ENCODE peak calls at places on chromosomes 12 and 14, in seven cellular contexts. B, L, T, M, A, X and Q are unnamed samples.
A peak's percentile ranks its signal among the peaks of the same experiment; 100 is the strongest.

GRCh38 chr14:104678901-104679705 is 10.3 kb upstream of the INF2 start:
- DNase-seq in B (no peak), L (no peak), T (no peak), M (no peak), A (no peak), X (no peak), Q (no peak)

GRCh38 chr14:63287661-63288483 is 30.9 kb downstream of the GPHB5 start:
- DNase-seq in B (no peak), L (peak; percentile 23), T (peak; percentile 13), M (peak; percentile 60), A (no peak), X (peak; percentile 81), Q (no peak)

GRCh38 chr14:102221026-102221425 is 81.3 kb downstream of the WDR20 start:
- DNase-seq in B (no peak), L (peak; percentile 30), T (no peak), M (no peak), A (no peak), X (peak; percentile 49), Q (no peak)

GRCh38 chr12:71636704-71637115 is 26.9 kb downstream of the ZFC3H1 start:
- DNase-seq in B (peak; percentile 36), L (peak; percentile 79), T (peak; percentile 88), M (peak; percentile 87), A (no peak), X (peak; percentile 64), Q (peak; percentile 23)

GRCh38 chr12:19223018-19223417 is 93.5 kb downstream of the PLEKHA5 start:
- DNase-seq in B (peak; percentile 41), L (peak; percentile 55), T (peak; percentile 66), M (peak; percentile 30), A (no peak), X (no peak), Q (no peak)

GRCh38 chr12:90229771-90230170 is 521.1 kb upstream of the ATP2B1 start:
- DNase-seq in B (no peak), L (no peak), T (peak; percentile 30), M (no peak), A (no peak), X (peak; percentile 20), Q (no peak)

GRCh38 chr14:55807059-55807499 is 227.1 kb downstream of the KTN1 start:
- DNase-seq in B (no peak), L (peak; percentile 77), T (peak; percentile 95), M (peak; percentile 28), A (peak; percentile 79), X (peak; percentile 80), Q (peak; percentile 52)

GRCh38 chr12:131831021-131831571 is 2.9 kb downstream of the MMP17 start:
- DNase-seq in B (no peak), L (peak; percentile 13), T (no peak), M (peak; percentile 51), A (no peak), X (peak; percentile 66), Q (no peak)

GRCh38 chr12:127205781-127206535 is 1061.0 kb upstream of the TMEM132C start:
- DNase-seq in B (no peak), L (no peak), T (no peak), M (no peak), A (no peak), X (no peak), Q (no peak)

GRCh38 chr14:36443374-36443773 is 76.7 kb downstream of the NKX2-1 start:
- DNase-seq in B (no peak), L (no peak), T (no peak), M (no peak), A (no peak), X (no peak), Q (no peak)

DNA sequence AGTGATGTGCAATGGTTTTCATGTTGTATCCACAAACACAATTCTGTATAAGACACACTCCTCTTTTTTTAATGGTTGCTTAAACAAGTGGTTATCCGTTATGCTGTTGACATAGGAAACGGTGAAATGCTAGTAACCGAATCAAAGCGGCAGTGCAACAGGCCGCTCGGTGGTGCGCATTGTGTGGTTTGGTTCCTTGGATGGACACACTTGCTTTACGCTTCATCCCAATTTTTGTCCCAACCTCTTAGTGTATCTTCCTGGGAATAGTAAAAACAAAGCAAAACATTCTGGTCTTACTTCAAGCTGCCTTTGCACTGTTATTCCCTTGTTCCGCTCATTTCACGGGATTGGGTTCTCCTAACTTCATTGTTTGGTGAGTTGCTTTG is 625 bp upstream of the PTGER2 start:
- DNase-seq in B (no peak), L (peak; percentile 61), T (no peak), M (no peak), A (no peak), X (no peak), Q (no peak)
- H3K4me3 ChIP-seq in B (peak overlapping the region; percentile 64), L (peak overlapping the region; percentile 75), T (peak overlapping the region; percentile 89), M (peak overlapping the region; percentile 88), A (peak overlapping the region; percentile 85), X (peak overlapping the region; percentile 70), Q (peak overlapping the region; percentile 93)

GRCh38 chr12:96192926-96193573 is 1.1 kb upstream of the ELK3 start:
- DNase-seq in B (no peak), L (no peak), T (no peak), M (no peak), A (peak; percentile 16), X (no peak), Q (no peak)
- H3K4me3 ChIP-seq in B (no peak overlapping the region), L (no peak overlapping the region), T (no peak overlapping the region), M (no peak overlapping the region), A (no peak overlapping the region), X (no peak overlapping the region), Q (no peak overlapping the region)

GRCh38 chr12:124030008-124030407 is 57.0 kb downstream of the ZNF664 start:
- DNase-seq in B (no peak), L (peak; percentile 12), T (no peak), M (no peak), A (no peak), X (peak; percentile 18), Q (no peak)
- H3K4me3 ChIP-seq in B (no peak overlapping the region), L (no peak overlapping the region), T (no peak overlapping the region), M (peak overlapping the region; percentile 56), A (no peak overlapping the region), X (no peak overlapping the region), Q (no peak overlapping the region)

GRCh38 chr12:6200266-6201198 is at the start of gene CD9:
- DNase-seq in B (peak; percentile 76), L (no peak), T (no peak), M (peak; percentile 79), A (peak; percentile 24), X (peak; percentile 87), Q (no peak)

GRCh38 chr12:6197996-6198395 is 2.2 kb upstream of the CD9 start:
- DNase-seq in B (no peak), L (no peak), T (no peak), M (no peak), A (no peak), X (no peak), Q (no peak)

GRCh38 chr12:6199531-6200265 is 502 bp upstream of the CD9 start:
- DNase-seq in B (no peak), L (peak; percentile 23), T (peak; percentile 53), M (peak; percentile 57), A (no peak), X (peak; percentile 75), Q (no peak)

GRCh38 chr12:6199211-6199530 is 1.0 kb upstream of the CD9 start:
- DNase-seq in B (no peak), L (no peak), T (no peak), M (no peak), A (no peak), X (no peak), Q (no peak)

DNA sequence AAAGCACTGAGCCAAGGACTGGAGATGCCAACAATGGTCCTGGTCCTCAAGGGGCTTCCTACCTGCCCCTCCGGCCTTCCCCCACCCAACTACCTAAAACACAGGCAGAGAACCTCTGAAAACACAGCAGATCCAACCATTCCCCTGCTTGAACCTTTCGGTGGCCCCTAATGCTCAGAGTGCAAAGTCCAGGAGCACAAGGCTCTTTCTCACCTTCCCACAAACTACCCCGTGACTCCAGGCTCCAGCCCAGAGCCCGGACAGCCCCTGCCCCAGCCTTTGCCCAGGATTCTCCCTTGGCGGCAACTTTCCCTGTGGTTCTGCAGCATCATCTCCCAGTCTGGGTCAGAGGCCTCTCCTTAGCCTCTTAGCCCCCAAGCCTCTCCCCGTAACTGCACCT is 1.6 kb upstream of the CD9 start:
- DNase-seq in B (no peak), L (no peak), T (no peak), M (no peak), A (no peak), X (no peak), Q (no peak)
- H3K4me3 ChIP-seq in B (no peak overlapping the region), L (no peak overlapping the region), T (no peak overlapping the region), M (no peak overlapping the region), A (no peak overlapping the region), X (no peak overlapping the region), Q (no peak overlapping the region)

GRCh38 chr14:97311411-97311810 is 514.2 kb downstream of the VRK1 start:
- DNase-seq in B (no peak), L (no peak), T (no peak), M (no peak), A (no peak), X (no peak), Q (no peak)

GRCh38 chr14:97301931-97302559 is 504.9 kb downstream of the VRK1 start:
- DNase-seq in B (no peak), L (no peak), T (no peak), M (no peak), A (no peak), X (no peak), Q (no peak)

GRCh38 chr14:97306785-97307246 is 509.6 kb downstream of the VRK1 start:
- DNase-seq in B (no peak), L (no peak), T (no peak), M (no peak), A (no peak), X (no peak), Q (no peak)

GRCh38 chr14:97306133-97306784 is 509.1 kb downstream of the VRK1 start:
- DNase-seq in B (no peak), L (no peak), T (no peak), M (no peak), A (no peak), X (no peak), Q (no peak)
- H3K4me3 ChIP-seq in B (no peak overlapping the region), L (no peak overlapping the region), T (no peak overlapping the region), M (no peak overlapping the region), A (no peak overlapping the region), X (no peak overlapping the region), Q (no peak overlapping the region)

DNA sequence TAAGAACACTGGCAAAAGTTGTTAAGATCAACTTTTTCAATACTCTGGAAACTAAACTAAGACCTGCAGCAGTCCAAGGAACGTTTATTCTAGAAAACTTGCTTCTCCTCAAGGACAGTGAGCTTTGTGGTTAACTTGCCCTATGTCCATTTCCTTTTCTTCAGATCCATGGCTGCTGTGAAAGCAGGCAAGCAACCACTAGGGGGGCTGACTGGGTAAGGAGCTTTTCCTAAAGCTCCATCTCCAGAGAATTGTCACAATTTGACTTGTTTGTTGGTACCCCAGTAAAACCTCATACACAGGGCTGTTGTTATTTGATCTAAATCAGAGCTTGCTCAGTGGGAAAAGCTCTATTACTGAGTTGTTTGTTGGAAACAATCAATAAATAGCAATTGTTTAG is 10.1 kb upstream of the RPL10L start:
- DNase-seq in B (no peak), L (no peak), T (peak; percentile 6), M (no peak), A (no peak), X (no peak), Q (no peak)
- H3K4me3 ChIP-seq in B (no peak overlapping the region), L (no peak overlapping the region), T (no peak overlapping the region), M (no peak overlapping the region), A (no peak overlapping the region), X (no peak overlapping the region), Q (no peak overlapping the region)